ENCODE peak calls at places on chromosomes 1 and 21, in four cellular contexts. One of them, this sample, is unnamed.

GRCh38 chr1:236438614-236439013 is 44.5 kb downstream of the EDARADD start:
- DNase-seq in uterus: no peak
- DNase-seq in mesenchymal stem cell: no peak
- DNase-seq in mesendoderm: no peak
- DNase-seq in this sample: no peak

GRCh38 chr1:88873737-88874374 is 17.5 kb downstream of the GTF2B start:
- DNase-seq in mesenchymal stem cell: peak
- DNase-seq in mesendoderm: no peak
- DNase-seq in uterus: no peak
- DNase-seq in this sample: no peak

GRCh38 chr1:61639218-61639617 is 85.7 kb downstream of the TM2D1 start:
- DNase-seq in mesendoderm: no peak
- DNase-seq in mesenchymal stem cell: no peak
- DNase-seq in uterus: no peak
- DNase-seq in this sample: no peak

GRCh38 chr1:62003777-62004176 is 190.9 kb upstream of the L1TD1 start:
- DNase-seq in uterus: no peak
- DNase-seq in mesendoderm: no peak
- DNase-seq in mesenchymal stem cell: no peak
- DNase-seq in this sample: no peak

GRCh38 chr1:912740-913301 is 10.9 kb upstream of the SAMD11 start:
- DNase-seq in uterus: no peak
- DNase-seq in mesendoderm: peak
- DNase-seq in mesenchymal stem cell: no peak
- DNase-seq in this sample: no peak

GRCh38 chr21:45326169-45326833 is 38.6 kb upstream of the POFUT2 start:
- DNase-seq in uterus: no peak
- DNase-seq in mesendoderm: no peak
- DNase-seq in mesenchymal stem cell: peak
- DNase-seq in this sample: peak

GRCh38 chr1:83034846-83035245 is 964.1 kb downstream of the TTLL7 start:
- DNase-seq in uterus: no peak
- DNase-seq in mesenchymal stem cell: peak
- DNase-seq in mesendoderm: no peak
- DNase-seq in this sample: no peak

GRCh38 chr1:200374569-200375312 is 35.1 kb downstream of the ZNF281 start:
- DNase-seq in mesenchymal stem cell: no peak
- DNase-seq in uterus: no peak
- DNase-seq in mesendoderm: no peak
- DNase-seq in this sample: no peak

GRCh38 chr1:24027838-24028468 is 47.8 kb upstream of the SRSF10 start:
- DNase-seq in mesenchymal stem cell: peak
- DNase-seq in mesendoderm: no peak
- DNase-seq in uterus: no peak
- DNase-seq in this sample: no peak

GRCh38 chr1:8866792-8867415 is 11.6 kb downstream of the ENO1 start:
- DNase-seq in mesenchymal stem cell: no peak
- DNase-seq in mesendoderm: no peak
- DNase-seq in uterus: no peak
- DNase-seq in this sample: no peak

GRCh38 chr1:59976194-59977074 is 49.9 kb upstream of the CYP2J2 start:
- DNase-seq in mesenchymal stem cell: peak
- DNase-seq in mesendoderm: peak
- DNase-seq in uterus: peak
- DNase-seq in this sample: peak

GRCh38 chr1:215263636-215264035 is 181.1 kb downstream of the KCNK2 start:
- DNase-seq in mesendoderm: no peak
- DNase-seq in uterus: no peak
- DNase-seq in mesenchymal stem cell: no peak
- DNase-seq in this sample: no peak

GRCh38 chr1:48051466-48052126 is 54.4 kb upstream of the TRABD2B start:
- DNase-seq in uterus: no peak
- DNase-seq in mesendoderm: peak
- DNase-seq in mesenchymal stem cell: no peak
- DNase-seq in this sample: no peak

GRCh38 chr21:35324372-35325220 is 275.5 kb upstream of the RUNX1 start:
- DNase-seq in uterus: no peak
- DNase-seq in mesendoderm: peak
- DNase-seq in mesenchymal stem cell: peak
- DNase-seq in this sample: no peak

GRCh38 chr1:186304982-186305949 is 69.8 kb downstream of the TPR start:
- DNase-seq in uterus: no peak
- DNase-seq in mesenchymal stem cell: peak
- DNase-seq in mesendoderm: peak
- DNase-seq in this sample: no peak

GRCh38 chr21:36203603-36203889 is 46.9 kb downstream of the DOP1B start:
- DNase-seq in mesenchymal stem cell: peak
- DNase-seq in mesendoderm: peak
- DNase-seq in uterus: no peak
- DNase-seq in this sample: peak

GRCh38 chr21:41897047-41897669 is 18.0 kb upstream of the PRDM15 start:
- DNase-seq in mesendoderm: no peak
- DNase-seq in mesenchymal stem cell: no peak
- DNase-seq in uterus: no peak
- DNase-seq in this sample: no peak

GRCh38 chr1:43878440-43878839 is 55.2 kb upstream of the ARTN start:
- DNase-seq in mesendoderm: peak
- DNase-seq in mesenchymal stem cell: no peak
- DNase-seq in uterus: no peak
- DNase-seq in this sample: no peak

GRCh38 chr1:182259963-182260362 is 131.6 kb downstream of the GLUL start:
- DNase-seq in mesenchymal stem cell: no peak
- DNase-seq in mesendoderm: no peak
- DNase-seq in uterus: no peak
- DNase-seq in this sample: no peak

GRCh38 chr1:203915811-203916210 is 54.4 kb downstream of the SNRPE start:
- DNase-seq in mesenchymal stem cell: peak
- DNase-seq in mesendoderm: no peak
- DNase-seq in uterus: no peak
- DNase-seq in this sample: no peak

GRCh38 chr1:240484804-240485441 is 127.0 kb downstream of the GREM2 start:
- DNase-seq in uterus: no peak
- DNase-seq in mesenchymal stem cell: no peak
- DNase-seq in mesendoderm: no peak
- DNase-seq in this sample: no peak

GRCh38 chr1:116966791-116967190 is 34.8 kb upstream of the CD101 start:
- DNase-seq in mesendoderm: no peak
- DNase-seq in mesenchymal stem cell: no peak
- DNase-seq in uterus: no peak
- DNase-seq in this sample: no peak

GRCh38 chr1:25814688-25815087 is 5.1 kb upstream of the MTFR1L start:
- DNase-seq in mesendoderm: no peak
- DNase-seq in uterus: no peak
- DNase-seq in mesenchymal stem cell: no peak
- DNase-seq in this sample: no peak

GRCh38 chr1:25813071-25813733 is 6.6 kb upstream of the MTFR1L start:
- DNase-seq in mesendoderm: no peak
- DNase-seq in uterus: no peak
- DNase-seq in mesenchymal stem cell: no peak
- DNase-seq in this sample: no peak

GRCh38 chr1:25815208-25816111 is 4.3 kb upstream of the MTFR1L start:
- DNase-seq in uterus: no peak
- DNase-seq in mesenchymal stem cell: no peak
- DNase-seq in mesendoderm: no peak
- DNase-seq in this sample: no peak

GRCh38 chr1:25816112-25816718 is 3.5 kb upstream of the MTFR1L start:
- DNase-seq in uterus: no peak
- DNase-seq in mesenchymal stem cell: no peak
- DNase-seq in mesendoderm: no peak
- DNase-seq in this sample: no peak

DNA sequence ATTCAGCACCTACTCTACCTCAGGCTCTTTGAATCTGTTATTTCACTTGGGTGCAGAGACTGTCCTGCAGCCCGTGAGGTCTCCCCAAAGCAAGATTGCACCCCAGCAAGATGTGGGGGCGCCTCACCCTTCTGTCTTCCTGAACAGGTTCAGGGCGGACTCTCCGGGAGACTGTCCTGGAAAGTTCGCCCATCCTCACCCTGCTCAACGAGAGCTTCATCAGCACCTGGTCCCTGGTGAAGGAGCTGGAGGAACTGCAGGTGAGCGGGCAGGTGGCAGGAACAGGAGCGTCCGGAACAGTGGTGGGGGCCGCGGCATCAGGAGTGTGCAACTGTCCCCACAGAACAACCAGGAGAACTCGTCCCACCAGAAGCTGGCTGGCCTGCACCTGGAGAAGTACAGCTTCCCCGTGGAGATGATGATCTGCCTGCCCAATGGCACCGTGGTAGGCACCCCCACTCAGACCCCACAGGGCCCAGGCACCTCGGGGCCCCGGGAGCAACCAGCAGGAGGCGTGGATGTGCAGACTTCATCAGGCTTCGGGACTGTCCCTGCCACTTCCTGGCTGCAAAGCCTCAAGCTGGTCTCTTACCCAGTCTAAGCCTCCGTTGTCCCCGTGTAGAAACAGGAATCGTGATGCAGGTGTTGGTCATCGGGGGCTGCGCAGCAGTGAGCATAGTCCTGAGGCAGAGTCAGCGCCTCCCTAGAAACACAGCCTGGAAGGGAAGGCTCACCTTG is 5.9 kb upstream of the MTFR1L start:
- DNase-seq in mesendoderm: no peak
- DNase-seq in mesenchymal stem cell: no peak
- DNase-seq in uterus: no peak
- DNase-seq in this sample: no peak
- H3K27ac ChIP-seq in mesendoderm: no peak
- H3K27ac ChIP-seq in mesenchymal stem cell: no peak
- H3K27ac ChIP-seq in uterus: no peak
- H3K27ac ChIP-seq in this sample: no peak

DNA sequence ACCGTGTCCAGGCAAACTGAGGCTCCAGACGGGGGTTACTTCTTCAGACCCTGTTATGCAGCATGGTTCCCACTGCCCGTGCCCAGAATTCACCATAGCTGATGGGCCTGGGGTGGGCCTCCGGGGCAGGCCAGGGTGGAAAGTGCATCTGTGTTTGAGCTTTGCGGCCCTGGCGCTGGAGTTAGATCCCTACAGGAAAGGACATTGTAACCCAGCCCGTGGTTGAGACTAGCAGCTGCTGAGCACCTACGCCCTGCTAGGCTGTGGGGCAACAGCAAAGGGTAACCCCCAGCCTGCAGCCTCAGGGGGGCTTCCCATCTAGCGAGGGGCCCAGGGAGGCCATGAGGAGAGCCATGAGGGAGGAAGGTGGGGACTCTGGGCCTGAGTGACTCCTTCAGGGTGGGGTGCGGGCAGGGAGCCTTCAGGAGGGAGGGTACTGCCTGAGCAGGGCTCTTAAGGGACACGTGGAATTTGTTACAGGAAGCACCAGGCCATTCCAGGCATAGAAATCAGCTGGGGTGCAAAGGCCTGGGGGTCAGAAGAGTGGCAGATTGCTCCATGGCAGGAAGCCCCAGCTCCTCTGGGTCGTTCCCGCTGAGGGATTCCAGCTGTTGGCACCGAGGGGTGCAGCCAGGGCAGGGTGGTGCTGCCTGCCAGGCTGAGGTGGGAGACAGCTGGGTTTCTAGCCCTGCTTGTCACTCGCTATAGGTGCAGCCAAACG is 18.9 kb downstream of the TNFRSF1B start:
- DNase-seq in uterus: no peak
- DNase-seq in mesenchymal stem cell: peak
- DNase-seq in mesendoderm: no peak
- DNase-seq in this sample: no peak
- H3K27ac ChIP-seq in uterus: peak
- H3K27ac ChIP-seq in mesenchymal stem cell: no peak
- H3K27ac ChIP-seq in mesendoderm: no peak
- H3K27ac ChIP-seq in this sample: peak

DNA sequence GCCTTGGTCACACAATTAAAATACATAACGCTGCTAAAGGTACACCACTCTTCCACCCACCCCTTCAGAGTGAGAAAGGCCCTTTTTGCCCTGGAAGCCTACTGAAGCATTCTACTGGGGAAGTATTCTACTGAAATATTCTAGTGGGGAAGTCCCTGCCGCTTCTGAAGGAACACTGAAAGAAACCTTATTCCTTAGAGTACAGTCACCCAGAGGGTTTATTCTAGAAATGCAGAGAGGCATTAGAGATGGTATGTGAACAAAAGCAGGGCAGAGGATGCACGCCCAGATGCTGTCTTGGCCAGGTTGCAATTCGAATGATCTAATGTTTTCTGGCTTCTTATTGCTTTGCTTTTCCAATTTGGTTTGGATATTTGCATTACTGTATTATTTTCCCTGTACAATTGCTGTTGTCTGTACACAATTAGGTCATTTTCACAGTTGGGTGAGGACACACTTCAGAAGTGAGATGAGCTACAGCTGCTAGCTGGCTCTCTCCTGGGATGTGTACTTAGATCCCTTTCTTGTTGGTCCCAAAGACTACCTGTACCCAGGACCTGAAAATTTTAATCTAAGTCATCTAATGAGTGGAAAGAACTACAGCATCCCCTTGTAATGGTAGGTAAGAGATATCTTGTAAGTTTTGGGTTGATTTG is 37.1 kb downstream of the CCN1 start:
- DNase-seq in mesenchymal stem cell: peak
- DNase-seq in mesendoderm: no peak
- DNase-seq in uterus: no peak
- DNase-seq in this sample: no peak
- H3K27ac ChIP-seq in mesenchymal stem cell: peak
- H3K27ac ChIP-seq in mesendoderm: no peak
- H3K27ac ChIP-seq in uterus: no peak
- H3K27ac ChIP-seq in this sample: no peak

DNA sequence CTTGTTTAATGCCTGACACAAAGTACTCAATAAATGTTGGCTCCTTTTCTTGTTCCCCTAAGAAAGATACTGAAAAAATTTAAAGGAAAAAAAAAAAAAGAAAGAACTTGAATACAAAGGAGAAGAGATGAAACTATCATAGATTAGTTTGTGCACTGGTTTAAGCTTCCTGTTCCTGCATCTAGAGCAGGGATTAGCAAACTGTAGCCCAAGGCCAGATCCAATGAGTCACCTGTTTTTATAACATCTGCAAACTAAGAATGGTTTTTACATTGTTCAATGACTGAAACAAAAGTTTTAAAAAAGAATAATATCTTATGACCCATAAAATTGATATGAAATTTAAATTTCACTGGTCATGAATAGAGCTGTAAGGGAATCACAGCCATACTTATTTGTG is 50.4 kb downstream of the WDR64 start:
- DNase-seq in mesendoderm: no peak
- DNase-seq in mesenchymal stem cell: peak
- DNase-seq in uterus: no peak
- DNase-seq in this sample: no peak
- H3K27ac ChIP-seq in mesendoderm: no peak
- H3K27ac ChIP-seq in mesenchymal stem cell: no peak
- H3K27ac ChIP-seq in uterus: no peak
- H3K27ac ChIP-seq in this sample: no peak

GRCh38 chr21:40471103-40471502 is 375.9 kb downstream of the DSCAM start:
- DNase-seq in uterus: no peak
- DNase-seq in mesendoderm: no peak
- DNase-seq in mesenchymal stem cell: no peak
- DNase-seq in this sample: no peak

GRCh38 chr21:40466893-40467483 is 380.0 kb downstream of the DSCAM start:
- DNase-seq in uterus: no peak
- DNase-seq in mesendoderm: peak
- DNase-seq in mesenchymal stem cell: no peak
- DNase-seq in this sample: no peak

DNA sequence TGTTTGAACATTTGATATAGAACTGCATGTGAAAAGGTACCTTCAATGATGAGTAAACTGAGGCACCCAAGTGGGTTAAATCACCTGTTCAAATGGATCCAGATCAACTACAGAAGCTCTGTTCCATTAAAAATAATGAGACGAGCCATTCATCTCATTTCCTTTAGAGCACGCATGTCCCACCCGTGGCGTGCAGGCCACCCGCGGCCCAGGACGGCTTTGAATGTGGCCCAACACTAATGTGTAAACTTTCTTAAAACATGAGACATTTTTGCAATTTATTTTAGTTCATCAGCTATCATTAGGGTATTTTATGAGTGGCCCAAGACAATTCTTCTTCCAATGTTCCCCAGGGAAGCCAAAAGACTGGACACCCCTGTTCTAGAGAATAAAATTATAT is 381.6 kb downstream of the DSCAM start:
- DNase-seq in mesendoderm: no peak
- DNase-seq in uterus: no peak
- DNase-seq in mesenchymal stem cell: no peak
- DNase-seq in this sample: no peak
- H3K27ac ChIP-seq in mesendoderm: no peak
- H3K27ac ChIP-seq in uterus: no peak
- H3K27ac ChIP-seq in mesenchymal stem cell: no peak
- H3K27ac ChIP-seq in this sample: no peak